ENCODE peak calls at places on chromosome 11, in six cellular contexts. A is GM23248, V is cardiac muscle cell, Z is aorta, S is heart right ventricle, I is adrenal gland. R is an unnamed sample.

GRCh38 chr11:91749231-91749630 is 475.4 kb upstream of the FAT3 start:
- DNase-seq in A (no peak), V (no peak), Z (no peak), S (no peak), I (no peak), R (no peak)

GRCh38 chr11:4125141-4125540 is 30.5 kb downstream of the RRM1 start:
- DNase-seq in A (no peak), V (peak; percentile 25), Z (no peak), S (no peak), I (no peak), R (no peak)

GRCh38 chr11:2761131-2762030 is 61.6 kb upstream of the KCNQ1OT1 start:
- DNase-seq in A (no peak), V (no peak), Z (peak; percentile 37), S (peak; percentile 2), I (peak; percentile 12), R (no peak)

GRCh38 chr11:130765951-130766649 is 150.2 kb downstream of the SNX19 start:
- DNase-seq in A (peak; percentile 43), V (no peak), Z (no peak), S (no peak), I (no peak), R (no peak)

GRCh38 chr11:125364085-125364822 is 131.8 kb downstream of the FEZ1 start:
- DNase-seq in A (peak; percentile 72), V (peak; percentile 34), Z (no peak), S (no peak), I (no peak), R (no peak)

GRCh38 chr11:133889188-133889587 is 43.9 kb upstream of the SPATA19 start:
- DNase-seq in A (no peak), V (no peak), Z (no peak), S (no peak), I (no peak), R (no peak)

GRCh38 chr11:36460220-36460619 is 49.9 kb downstream of the TRAF6 start:
- DNase-seq in A (no peak), V (no peak), Z (no peak), S (no peak), I (no peak), R (no peak)

GRCh38 chr11:108871867-108872266 is 207.0 kb downstream of the DDX10 start:
- DNase-seq in A (no peak), V (no peak), Z (no peak), S (no peak), I (no peak), R (no peak)

GRCh38 chr11:16933756-16934603 is 80.2 kb downstream of the PLEKHA7 start:
- DNase-seq in A (no peak), V (peak; percentile 64), Z (no peak), S (peak; percentile 45), I (no peak), R (no peak)

GRCh38 chr11:131392528-131393255 is 22.3 kb downstream of the NTM start:
- DNase-seq in A (peak; percentile 12), V (peak; percentile 34), Z (no peak), S (no peak), I (no peak), R (no peak)

GRCh38 chr11:63599211-63600122 is 14.8 kb downstream of the PLAAT3 start:
- DNase-seq in A (peak; percentile 93), V (peak; percentile 59), Z (no peak), S (no peak), I (no peak), R (no peak)

GRCh38 chr11:34381775-34382174 is 24.0 kb upstream of the ABTB2 start:
- DNase-seq in A (no peak), V (no peak), Z (no peak), S (no peak), I (no peak), R (no peak)

GRCh38 chr11:15911377-15912044 is 444.8 kb downstream of the SOX6 start:
- DNase-seq in A (no peak), V (peak; percentile 87), Z (peak; percentile 63), S (peak; percentile 40), I (peak; percentile 25), R (no peak)

GRCh38 chr11:92839450-92839849 is 130.0 kb upstream of the MTNR1B start:
- DNase-seq in A (no peak), V (no peak), Z (no peak), S (no peak), I (no peak), R (no peak)

GRCh38 chr11:3925513-3925912 is 70.0 kb downstream of the STIM1 start:
- DNase-seq in A (no peak), V (no peak), Z (no peak), S (no peak), I (no peak), R (no peak)

GRCh38 chr11:67436459-67437081 is 912 bp downstream of the PTPRCAP start:
- DNase-seq in A (no peak), V (peak; percentile 22), Z (no peak), S (no peak), I (peak; percentile 37), R (peak; percentile 90)

GRCh38 chr11:121946514-121946913 is 169.5 kb downstream of the BLID start:
- DNase-seq in A (no peak), V (no peak), Z (no peak), S (no peak), I (no peak), R (no peak)

GRCh38 chr11:93537767-93538261 is 5.4 kb downstream of the SMCO4 start:
- DNase-seq in A (peak; percentile 52), V (peak; percentile 14), Z (peak; percentile 78), S (no peak), I (peak; percentile 68), R (no peak)

GRCh38 chr11:115522302-115522701 is 18.1 kb upstream of the CADM1 start:
- DNase-seq in A (no peak), V (no peak), Z (no peak), S (no peak), I (no peak), R (no peak)

GRCh38 chr11:109960831-109961230 is 132.4 kb upstream of the ZC3H12C start:
- DNase-seq in A (peak; percentile 81), V (peak; percentile 98), Z (peak; percentile 68), S (peak; percentile 49), I (peak; percentile 92), R (peak; percentile 22)

GRCh38 chr11:114819028-114819427 is 140.7 kb downstream of the NXPE2 start:
- DNase-seq in A (peak; percentile 26), V (peak; percentile 1), Z (no peak), S (no peak), I (no peak), R (no peak)

GRCh38 chr11:33534575-33534974 is 166.1 kb downstream of the C11orf91 start:
- DNase-seq in A (no peak), V (no peak), Z (no peak), S (no peak), I (no peak), R (no peak)

GRCh38 chr11:83612891-83613766 is 327.0 kb upstream of the CCDC90B start:
- DNase-seq in A (no peak), V (no peak), Z (no peak), S (no peak), I (no peak), R (no peak)

GRCh38 chr11:96306933-96307747 is 35.9 kb downstream of the MAML2 start:
- DNase-seq in A (peak; percentile 99), V (peak; percentile 99), Z (peak; percentile 88), S (peak; percentile 96), I (peak; percentile 93), R (no peak)
- H3K4me3 ChIP-seq in A (peak overlapping the region; percentile 66), V (peak overlapping the region; percentile 13), Z (peak overlapping the region; percentile 44), S (peak overlapping the region; percentile 48), I (no peak overlapping the region), R (no peak overlapping the region)

GRCh38 chr11:11882539-11882938 is 40.8 kb downstream of the USP47 start:
- DNase-seq in A (no peak), V (no peak), Z (no peak), S (no peak), I (no peak), R (no peak)
- H3K36me3 ChIP-seq in A (peaks cover 31% of the 10 kb centered on the region), V (peaks cover 31% of the 10 kb centered on the region), Z (peaks cover 5% of the 10 kb centered on the region), S (peaks cover 51% of the 10 kb centered on the region), I (no peaks in the 10 kb centered on the region), R (peaks cover 36% of the 10 kb centered on the region)

GRCh38 chr11:64694821-64695365 is 28.1 kb downstream of the NRXN2 start:
- DNase-seq in A (no peak), V (no peak), Z (no peak), S (no peak), I (no peak), R (peak; percentile 71)

GRCh38 chr11:64694026-64694755 is 28.8 kb downstream of the NRXN2 start:
- DNase-seq in A (no peak), V (no peak), Z (no peak), S (no peak), I (no peak), R (no peak)

GRCh38 chr11:64696045-64696444 is 27.0 kb downstream of the NRXN2 start:
- DNase-seq in A (no peak), V (no peak), Z (no peak), S (no peak), I (no peak), R (no peak)

GRCh38 chr11:64697663-64698375 is 25.2 kb downstream of the NRXN2 start:
- DNase-seq in A (no peak), V (no peak), Z (no peak), S (no peak), I (no peak), R (no peak)

DNA sequence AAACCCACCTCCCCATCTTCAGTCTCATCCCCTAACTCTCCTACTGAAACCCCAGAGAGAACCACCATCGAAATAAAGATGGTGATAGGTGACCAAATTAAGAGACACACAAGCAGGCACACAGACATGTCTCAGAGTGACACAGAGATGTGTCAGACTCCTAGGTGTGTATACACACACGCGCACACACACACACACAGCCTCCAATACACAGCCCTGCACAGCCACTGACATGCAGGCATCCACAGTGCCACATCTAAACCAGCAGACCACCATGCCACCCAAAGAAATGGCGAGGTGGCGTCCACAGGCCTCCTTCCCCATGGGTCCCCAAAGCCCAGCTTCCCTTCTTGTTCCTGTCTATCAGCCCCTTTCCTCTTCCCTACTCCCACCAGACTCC is 27.4 kb downstream of the NRXN2 start:
- DNase-seq in A (no peak), V (no peak), Z (no peak), S (no peak), I (no peak), R (no peak)
- H3K4me3 ChIP-seq in A (no peak overlapping the region), V (no peak overlapping the region), Z (no peak overlapping the region), S (no peak overlapping the region), I (no peak overlapping the region), R (no peak overlapping the region)

GRCh38 chr11:61131586-61131985 is 29.3 kb downstream of the CD5 start:
- DNase-seq in A (no peak), V (no peak), Z (no peak), S (no peak), I (no peak), R (no peak)

GRCh38 chr11:61133956-61134662 is 27.1 kb downstream of the VPS37C start:
- DNase-seq in A (no peak), V (no peak), Z (peak; percentile 25), S (no peak), I (no peak), R (no peak)

GRCh38 chr11:61131998-61132555 is 29.1 kb downstream of the VPS37C start:
- DNase-seq in A (no peak), V (no peak), Z (peak; percentile 49), S (no peak), I (no peak), R (no peak)

GRCh38 chr11:61132646-61133045 is 28.6 kb downstream of the VPS37C start:
- DNase-seq in A (no peak), V (no peak), Z (peak; percentile 32), S (no peak), I (no peak), R (no peak)

DNA sequence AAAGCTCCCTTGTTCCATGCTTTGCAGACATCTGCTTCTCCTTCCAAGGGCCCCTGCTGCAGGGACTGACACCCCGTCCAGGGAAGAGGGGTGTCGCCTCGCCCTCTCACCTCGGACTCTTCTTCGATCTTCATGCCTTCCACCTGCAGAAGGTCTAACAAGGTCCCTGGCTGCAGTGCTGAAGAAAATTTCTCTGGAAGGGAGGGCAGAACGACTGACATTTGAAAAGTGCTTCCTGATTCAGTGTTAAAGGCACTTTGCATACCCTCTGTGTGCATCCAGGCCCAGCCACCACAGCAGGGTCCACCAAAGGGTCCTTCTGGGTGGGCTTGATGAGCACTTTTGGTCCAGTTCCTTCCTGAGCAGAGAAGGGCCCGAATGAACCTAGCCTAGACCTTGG is 28.1 kb downstream of the VPS37C start:
- DNase-seq in A (no peak), V (no peak), Z (no peak), S (no peak), I (no peak), R (no peak)
- H3K36me3 ChIP-seq in A (no peaks in the 10 kb centered on the region), V (no peaks in the 10 kb centered on the region), Z (no peaks in the 10 kb centered on the region), S (peaks cover 47% of the 10 kb centered on the region), I (no peaks in the 10 kb centered on the region), R (peaks cover 47% of the 10 kb centered on the region)

R was measured in NT2/D1.